ENCODE peak calls at places on chromosomes 5 and 9, in seven cellular contexts. P, B, Q, U, Y, F and H are unnamed samples. For H3K9me3 and H3K4me1, the result is how much of the 10 kb centered on the place peaks cover.

GRCh38 chr5:10420926-10421325 is 20.8 kb upstream of the ROPN1L start:
- DNase-seq in U (no peak), Y (no peak), F (no peak), B (no peak), P (no peak), Q (peak), H (no peak)

GRCh38 chr5:56306433-56307150 is 73.5 kb upstream of the ANKRD55 start:
- DNase-seq in Q (no peak), U (no peak), P (no peak), B (no peak), F (no peak), Y (no peak), H (no peak)

GRCh38 chr9:14314424-14314928 is 535 bp upstream of the NFIB start:
- DNase-seq in F (no peak), Q (peak), U (peak), B (peak), Y (peak), P (peak), H (peak)

GRCh38 chr5:96595300-96596090 is 66.7 kb upstream of the CAST start:
- DNase-seq in B (peak), F (no peak), Q (no peak), P (no peak), Y (no peak), U (no peak), H (no peak)

GRCh38 chr5:160181965-160182622 is 47.2 kb upstream of the FABP6 start:
- DNase-seq in F (no peak), B (no peak), U (no peak), Y (no peak), Q (no peak), P (no peak), H (no peak)

GRCh38 chr9:22053178-22053577 is 44.1 kb upstream of the CDKN2B start:
- DNase-seq in F (no peak), Y (no peak), Q (peak), B (no peak), P (no peak), U (no peak), H (no peak)

GRCh38 chr5:10699281-10699874 is 61.7 kb downstream of the DAP start:
- DNase-seq in B (no peak), Q (peak), P (no peak), U (no peak), F (no peak), Y (no peak), H (no peak)

GRCh38 chr5:170338933-170339779 is 41.6 kb upstream of the LCP2 start:
- DNase-seq in F (no peak), U (no peak), P (no peak), B (no peak), Y (peak), Q (no peak), H (no peak)

GRCh38 chr9:88998506-88998905 is 7.2 kb downstream of the S1PR3 start:
- DNase-seq in Y (no peak), Q (no peak), P (peak), U (peak), B (no peak), F (no peak), H (no peak)

GRCh38 chr5:169356811-169357210 is 55.9 kb upstream of the SLIT3 start:
- DNase-seq in F (no peak), B (no peak), Q (no peak), Y (no peak), P (no peak), U (no peak), H (no peak)

GRCh38 chr9:16832101-16832500 is 38.4 kb downstream of the BNC2 start:
- DNase-seq in P (no peak), Q (no peak), Y (no peak), U (no peak), F (no peak), B (no peak), H (no peak)

GRCh38 chr5:72210913-72211670 is 103.8 kb downstream of the MAP1B start:
- DNase-seq in Q (peak), B (peak), Y (no peak), F (no peak), U (peak), P (no peak), H (peak)

GRCh38 chr9:127912296-127912695 is 4.5 kb downstream of the ST6GALNAC4 start:
- DNase-seq in F (no peak), U (no peak), Y (no peak), B (no peak), Q (no peak), P (no peak), H (no peak)

GRCh38 chr9:87149794-87150193 is 202.5 kb upstream of the GAS1 start:
- DNase-seq in Y (no peak), P (no peak), F (no peak), B (no peak), U (no peak), Q (peak), H (no peak)

GRCh38 chr5:77391240-77391765 is 100.8 kb downstream of the WDR41 start:
- DNase-seq in U (no peak), P (no peak), F (no peak), Y (no peak), Q (no peak), B (no peak), H (no peak)

GRCh38 chr9:80797841-80798688 is 891.3 kb downstream of the TLE1 start:
- DNase-seq in B (no peak), P (no peak), F (no peak), Y (no peak), U (no peak), Q (peak), H (no peak)

GRCh38 chr5:26948921-26949320 is 89.5 kb downstream of the CDH9 start:
- DNase-seq in F (no peak), Y (no peak), B (no peak), Q (no peak), U (no peak), P (no peak), H (no peak)

GRCh38 chr5:134028496-134028895 is 23.7 kb upstream of the VDAC1 start:
- DNase-seq in Q (no peak), Y (no peak), P (no peak), U (no peak), B (peak), F (no peak), H (no peak)

GRCh38 chr5:66814146-66814991 is 218.2 kb downstream of the MAST4 start:
- DNase-seq in B (peak), Q (peak), U (no peak), F (no peak), P (peak), Y (peak), H (peak)

DNA sequence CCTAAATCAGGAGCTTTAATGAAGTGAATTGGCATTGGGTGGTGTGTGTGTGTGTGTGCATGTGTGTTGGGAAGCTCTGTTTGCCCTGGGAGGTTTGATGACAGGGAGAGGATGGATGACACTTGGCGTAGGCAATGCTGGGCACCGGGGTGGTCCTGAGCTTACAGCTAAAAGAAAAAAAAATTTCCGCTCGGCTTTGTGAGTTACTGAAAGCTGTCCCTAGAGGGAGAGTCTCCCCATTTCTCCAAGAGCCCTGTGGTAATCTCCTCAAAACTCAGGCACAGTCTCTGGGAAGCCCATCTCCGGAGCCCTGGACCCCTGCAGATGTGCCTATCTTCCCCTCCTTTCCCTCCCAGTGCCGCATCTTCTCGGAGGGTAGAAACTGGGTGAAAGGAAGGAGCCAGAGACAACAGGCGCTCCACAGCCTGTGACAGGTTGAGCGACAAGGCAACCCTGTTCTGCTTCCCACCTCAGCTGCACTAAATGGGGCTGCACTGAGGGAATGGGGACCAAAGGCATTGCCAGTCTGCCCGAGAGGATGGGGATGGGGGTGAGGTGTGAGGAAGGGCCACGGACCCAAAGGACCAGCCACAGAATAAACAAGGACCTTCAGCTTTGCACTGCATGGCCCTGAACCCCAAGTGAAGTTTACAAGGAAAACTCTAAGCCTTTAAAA is 35.8 kb upstream of the TIFAB start:
- DNase-seq in Q (no peak), Y (no peak), U (no peak), F (no peak), P (no peak), B (no peak), H (no peak)
- TF ChIP-seq CTCF in Q (no peak), Y (no peak), U (no peak), F (no peak), P (no peak), B (no peak), H (no peak)

DNA sequence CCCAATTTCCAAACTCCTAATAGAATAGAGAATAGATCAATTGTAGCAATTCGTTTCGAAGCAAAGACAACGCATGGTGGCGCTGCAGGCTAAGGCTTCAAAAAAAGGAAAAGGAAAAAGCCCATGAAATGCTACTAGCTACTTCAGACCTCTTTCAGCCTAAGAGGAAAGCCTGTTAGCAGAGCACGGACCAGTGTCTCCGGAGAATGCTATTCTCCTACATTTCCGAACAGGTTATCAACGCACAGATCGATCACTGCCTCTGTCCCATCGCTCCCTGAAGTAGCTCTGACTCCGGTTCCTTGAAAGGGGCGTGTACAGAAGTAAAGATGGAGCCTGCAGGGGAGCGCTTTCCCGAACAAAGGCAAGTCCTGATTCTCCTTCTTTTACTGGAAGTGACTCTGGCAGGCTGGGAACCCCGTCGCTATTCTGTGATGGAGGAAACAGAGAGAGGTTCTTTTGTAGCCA is at the start of gene PCDHB15:
- DNase-seq in P (peak), B (peak), F (no peak), Y (no peak), Q (no peak), U (no peak), H (no peak)
- H3K9me3 ChIP-seq in P (under half), B (under half), F (half or more), Y (under half), Q (under half), U (under half), H (under half)

GRCh38 chr9:98867109-98867433 is 59.6 kb downstream of the GALNT12 start:
- DNase-seq in B (no peak), Q (no peak), P (no peak), Y (no peak), U (no peak), F (no peak), H (no peak)

GRCh38 chr9:98865284-98865683 is 57.8 kb downstream of the GALNT12 start:
- DNase-seq in Y (no peak), B (no peak), Q (no peak), F (no peak), U (no peak), P (no peak), H (no peak)

GRCh38 chr9:98867434-98868168 is 60.1 kb downstream of the GALNT12 start:
- DNase-seq in F (no peak), U (peak), P (no peak), Y (no peak), B (no peak), Q (peak), H (peak)

GRCh38 chr9:98864257-98865180 is 57.0 kb downstream of the GALNT12 start:
- DNase-seq in P (no peak), F (no peak), Y (no peak), Q (peak), U (peak), B (no peak), H (no peak)

GRCh38 chr9:98866435-98867108 is 59.1 kb downstream of the GALNT12 start:
- DNase-seq in P (no peak), F (no peak), U (no peak), Y (no peak), Q (no peak), B (peak), H (no peak)
- H3K4me1 ChIP-seq in P (under half), F (half or more), U (under half), Y (under half), Q (under half), B (under half), H (half or more)

GRCh38 chr5:93587919-93588585 is 5.0 kb downstream of the NR2F1 start:
- DNase-seq in Y (no peak), Q (no peak), B (no peak), P (no peak), F (no peak), U (no peak), H (no peak)

GRCh38 chr5:93585753-93586385 is 2.8 kb downstream of the NR2F1 start:
- DNase-seq in F (no peak), Q (peak), U (no peak), Y (no peak), P (no peak), B (peak), H (no peak)

GRCh38 chr5:93585054-93585751 is 2.2 kb downstream of the NR2F1 start:
- DNase-seq in P (no peak), F (no peak), U (no peak), Y (no peak), Q (no peak), B (peak), H (no peak)

GRCh38 chr5:93588586-93589347 is 5.7 kb downstream of the NR2F1 start:
- DNase-seq in B (no peak), U (no peak), Y (no peak), F (no peak), Q (peak), P (no peak), H (no peak)

GRCh38 chr5:93586948-93587918 is 4.2 kb downstream of the NR2F1 start:
- DNase-seq in Y (no peak), P (no peak), U (no peak), B (no peak), F (no peak), Q (peak), H (no peak)
- TF ChIP-seq CTCF in Y (no peak), P (no peak), U (no peak), B (no peak), F (no peak), Q (no peak), H (no peak)

DNA sequence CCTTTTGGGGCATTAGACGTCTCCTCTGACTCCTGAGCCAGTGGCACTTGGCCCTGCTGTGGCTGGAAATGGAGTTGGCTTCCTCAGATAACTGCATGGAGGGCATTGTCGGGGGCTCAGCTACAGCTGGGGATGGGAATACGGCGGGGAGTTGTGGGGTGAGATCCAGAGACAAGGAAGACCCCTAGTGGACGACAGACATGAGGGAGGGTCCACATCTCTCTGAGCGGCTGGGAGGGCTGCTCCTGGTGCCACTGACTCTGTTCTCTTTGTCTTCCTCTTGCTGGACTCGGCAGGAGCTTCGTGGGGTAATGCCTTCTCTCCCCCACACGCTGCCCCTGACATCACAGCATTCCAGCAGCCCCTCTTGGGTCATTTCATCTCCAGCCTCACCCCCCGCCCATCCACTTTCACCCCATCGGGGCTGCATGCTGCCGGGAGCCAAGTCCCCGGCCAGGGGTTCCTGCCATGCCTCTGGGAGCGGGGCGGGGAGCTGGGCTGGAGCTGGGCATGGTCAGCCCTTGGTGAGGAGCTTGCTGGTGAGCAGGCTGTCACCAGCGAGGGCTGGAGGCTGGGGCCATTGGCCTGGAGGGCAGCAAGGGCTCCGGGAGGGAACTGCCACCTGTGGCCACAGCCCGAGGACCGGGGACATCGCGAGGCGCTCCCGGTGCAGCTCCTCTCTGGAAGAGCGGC is 172.3 kb downstream of the CACNA1B start:
- DNase-seq in F (no peak), B (no peak), U (no peak), Q (no peak), P (no peak), Y (no peak), H (peak)
- H3K9me3 ChIP-seq in F (under half), B (under half), U (under half), Q (half or more), P (under half), Y (under half), H (under half)